ENCODE peak calls at places on chromosomes 7 and 10, in five cellular contexts. X is GM06990, U is BJ, D is right lobe of liver, R is brain microvascular endothelial cell. Q is an unnamed sample.

GRCh38 chr10:93437000-93437945 is 44.9 kb downstream of the MYOF start:
- DNase-seq in X (no peak), U (peak), D (peak), R (peak), Q (peak)

GRCh38 chr10:131896403-131896802 is 4.4 kb upstream of the PPP2R2D start:
- DNase-seq in X (no peak), U (no peak), D (no peak), R (no peak), Q (no peak)

GRCh38 chr10:12499066-12499465 is 149.7 kb downstream of the CAMK1D start:
- DNase-seq in X (no peak), U (no peak), D (no peak), R (no peak), Q (no peak)

GRCh38 chr7:50211306-50212015 is 93.1 kb upstream of the IKZF1 start:
- DNase-seq in X (no peak), U (no peak), D (no peak), R (no peak), Q (no peak)

GRCh38 chr10:105691811-105692210 is 1050.7 kb downstream of the SORCS3 start:
- DNase-seq in X (no peak), U (no peak), D (no peak), R (no peak), Q (no peak)

GRCh38 chr10:79927111-79927828 is 21.6 kb downstream of the SFTPD start:
- DNase-seq in X (no peak), U (no peak), D (peak), R (no peak), Q (no peak)

GRCh38 chr7:19112290-19113000 is 5.0 kb downstream of the TWIST1 start:
- DNase-seq in X (no peak), U (no peak), D (peak), R (peak), Q (no peak)

GRCh38 chr10:102208311-102209035 is 17.6 kb upstream of the ELOVL3 start:
- DNase-seq in X (no peak), U (no peak), D (no peak), R (no peak), Q (no peak)

GRCh38 chr7:124764847-124765400 is 668 bp downstream of the GPR37 start:
- DNase-seq in X (peak), U (no peak), D (peak), R (no peak), Q (no peak)

GRCh38 chr7:36563706-36564325 is 160.5 kb downstream of the AOAH start:
- DNase-seq in X (no peak), U (no peak), D (no peak), R (no peak), Q (no peak)

GRCh38 chr7:95334434-95334833 is 10.1 kb upstream of the PON1 start:
- DNase-seq in X (no peak), U (no peak), D (no peak), R (no peak), Q (no peak)

GRCh38 chr7:17625038-17625437 is 315.3 kb downstream of the SNX13 start:
- DNase-seq in X (no peak), U (peak), D (no peak), R (peak), Q (peak)

GRCh38 chr7:15720849-15721471 is 34.5 kb upstream of the MEOX2 start:
- DNase-seq in X (no peak), U (no peak), D (no peak), R (peak), Q (peak)

GRCh38 chr10:33331020-33331557 is 3.4 kb downstream of the NRP1 start:
- DNase-seq in X (no peak), U (no peak), D (no peak), R (no peak), Q (no peak)

GRCh38 chr7:87935373-87935706 is 1.3 kb downstream of the ADAM22 start:
- DNase-seq in X (no peak), U (no peak), D (no peak), R (no peak), Q (no peak)

GRCh38 chr10:63072951-63073350 is 60.2 kb upstream of the NRBF2 start:
- DNase-seq in X (no peak), U (no peak), D (no peak), R (no peak), Q (no peak)

GRCh38 chr7:149714910-149715471 is 58.4 kb downstream of the ZNF467 start:
- DNase-seq in X (no peak), U (no peak), D (peak), R (no peak), Q (no peak)

GRCh38 chr7:6495597-6496262 is 48.0 kb upstream of the DAGLB start:
- DNase-seq in X (no peak), U (no peak), D (no peak), R (peak), Q (no peak)

GRCh38 chr7:108449577-108449920 is 6.7 kb downstream of the NRCAM start:
- DNase-seq in X (no peak), U (no peak), D (no peak), R (no peak), Q (no peak)
- H3K4me3 ChIP-seq in X (no peak), U (no peak), D (no peak), R (no peak), Q (no peak)

GRCh38 chr10:7563368-7563767 is 103.4 kb downstream of the ITIH5 start:
- DNase-seq in X (no peak), U (no peak), D (peak), R (no peak), Q (no peak)

GRCh38 chr10:7562026-7562425 is 104.7 kb downstream of the ITIH5 start:
- DNase-seq in X (no peak), U (no peak), D (no peak), R (no peak), Q (no peak)

GRCh38 chr10:7560519-7560918 is 106.2 kb downstream of the ITIH5 start:
- DNase-seq in X (no peak), U (no peak), D (no peak), R (no peak), Q (no peak)

GRCh38 chr10:7559447-7559846 is 107.3 kb downstream of the ITIH5 start:
- DNase-seq in X (no peak), U (no peak), D (no peak), R (no peak), Q (no peak)

GRCh38 chr10:7561216-7561893 is 105.4 kb downstream of the ITIH5 start:
- DNase-seq in X (no peak), U (no peak), D (peak), R (no peak), Q (no peak)
- TF ChIP-seq CTCF in X (no peak), U (no peak), D (no peak), R (no peak), Q (no peak)

GRCh38 chr7:128869944-128870285 is 7.3 kb downstream of the ATP6V1F start:
- DNase-seq in X (no peak), U (no peak), D (peak), R (no peak), Q (no peak)

GRCh38 chr7:128868624-128869137 is 6.0 kb downstream of the ATP6V1F start:
- DNase-seq in X (no peak), U (no peak), D (no peak), R (no peak), Q (no peak)

GRCh38 chr7:128871050-128871449 is 8.4 kb downstream of the ATP6V1F start:
- DNase-seq in X (no peak), U (no peak), D (peak), R (no peak), Q (no peak)

GRCh38 chr7:128867842-128868623 is 5.4 kb downstream of the ATP6V1F start:
- DNase-seq in X (no peak), U (no peak), D (no peak), R (peak), Q (no peak)

GRCh38 chr7:128869138-128869943 is 6.7 kb downstream of the ATP6V1F start:
- DNase-seq in X (peak), U (no peak), D (peak), R (no peak), Q (no peak)
- H3K4me3 ChIP-seq in X (peak), U (peak), D (peak), R (peak), Q (peak)

GRCh38 chr10:21496285-21497176 is 29.0 kb downstream of the SKIDA1 start:
- DNase-seq in X (peak), U (no peak), D (peak), R (no peak), Q (no peak)
- TF ChIP-seq CTCF in X (peak), U (peak), D (peak), R (peak), Q (no peak)

GRCh38 chr7:139092090-139092796 is 17.3 kb downstream of the ZC3HAV1 start:
- DNase-seq in X (no peak), U (no peak), D (no peak), R (no peak), Q (no peak)
- H3K4me3 ChIP-seq in X (no peak), U (no peak), D (no peak), R (no peak), Q (no peak)

GRCh38 chr10:86698207-86698940 is 30.1 kb downstream of the LDB3 start:
- DNase-seq in X (no peak), U (no peak), D (no peak), R (no peak), Q (no peak)
- TF ChIP-seq CTCF in X (no peak), U (no peak), D (no peak), R (peak), Q (peak)

DNA sequence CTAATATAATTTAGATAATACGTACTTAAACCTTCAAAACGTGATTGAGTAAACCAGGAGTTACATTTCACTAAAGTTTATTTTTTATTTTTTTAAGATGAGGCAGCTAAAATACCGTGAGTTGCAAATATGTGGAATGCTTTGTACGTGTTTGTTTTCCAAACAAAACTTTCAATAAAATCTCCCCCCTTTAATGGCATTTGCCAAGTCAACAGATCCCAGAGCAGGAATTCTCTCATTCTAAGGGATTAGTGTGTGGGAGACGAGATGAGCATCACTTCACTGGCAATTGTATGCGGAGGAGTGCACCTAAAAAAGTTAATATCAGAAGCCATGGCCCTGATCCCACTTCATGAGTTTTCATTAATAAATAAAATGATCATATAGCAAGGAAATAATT is 53.7 kb upstream of the MAGI2 start:
- DNase-seq in X (no peak), U (no peak), D (no peak), R (no peak), Q (no peak)
- H3K4me3 ChIP-seq in X (no peak), U (no peak), D (no peak), R (no peak), Q (no peak)

GRCh38 chr10:86385806-86386205 is 19.2 kb upstream of the GRID1 start:
- DNase-seq in X (no peak), U (no peak), D (no peak), R (no peak), Q (no peak)

GRCh38 chr10:86388119-86388704 is 21.6 kb upstream of the GRID1 start:
- DNase-seq in X (no peak), U (no peak), D (no peak), R (no peak), Q (no peak)

GRCh38 chr10:86389441-86390193 is 23.0 kb upstream of the GRID1 start:
- DNase-seq in X (peak), U (no peak), D (peak), R (no peak), Q (no peak)

GRCh38 chr10:86390337-86391120 is 23.9 kb upstream of the GRID1 start:
- DNase-seq in X (no peak), U (no peak), D (no peak), R (no peak), Q (no peak)

DNA sequence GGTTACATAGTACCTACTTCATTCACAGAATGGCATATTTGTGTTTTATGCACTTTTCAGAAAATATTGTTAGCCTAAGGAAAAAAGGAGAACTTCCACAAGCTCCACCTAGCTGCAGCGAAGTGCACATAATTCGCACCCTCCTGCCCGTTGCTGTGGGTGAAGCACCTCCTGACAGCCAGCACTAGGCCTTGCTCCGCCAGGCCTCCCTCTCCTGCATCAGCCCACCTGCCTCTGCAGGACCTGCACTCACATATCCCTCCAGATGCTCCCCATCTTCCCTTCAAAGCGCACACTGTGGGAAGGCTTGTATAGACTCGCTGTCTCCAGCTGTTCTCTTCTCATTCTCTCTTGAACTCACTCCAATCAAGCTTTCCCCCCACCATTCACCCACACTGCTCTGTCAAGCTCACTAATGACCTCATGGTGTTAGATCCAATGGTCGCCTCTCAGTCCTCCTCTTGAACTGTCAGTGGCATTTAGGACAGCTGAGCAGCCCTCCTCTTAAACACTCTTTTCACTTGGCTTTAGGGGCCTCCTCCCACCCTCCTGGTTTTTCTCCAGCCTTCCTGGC is 20.7 kb upstream of the GRID1 start:
- DNase-seq in X (no peak), U (no peak), D (no peak), R (no peak), Q (no peak)
- TF ChIP-seq CTCF in X (no peak), U (peak), D (no peak), R (peak), Q (no peak)

GRCh38 chr7:20786421-20786778 is 286 bp downstream of the SP8 start:
- DNase-seq in X (no peak), U (no peak), D (no peak), R (no peak), Q (no peak)
- H3K4me3 ChIP-seq in X (peak), U (no peak), D (no peak), R (peak), Q (no peak)